ENCODE peak calls at places on chromosome 1, in nine cellular contexts. L is K562, U is WTC11, B is colonic mucosa, K is heart left ventricle, Q is AG04450, A is brain microvascular endothelial cell, E is cardiac muscle cell, M is A549. J is an unnamed sample.

GRCh38 chr1:8985915-8986813 is 40.1 kb downstream of the SLC2A7 start:
- DNase-seq in L (no peak), U (no peak), B (peak), K (peak), Q (peak), A (peak), E (peak), M (peak), J (no peak)

GRCh38 chr1:25922633-25923567 is 16.7 kb upstream of the STMN1 start:
- DNase-seq in L (no peak), U (peak), B (peak), K (peak), Q (no peak), A (peak), E (peak), M (peak), J (peak)

GRCh38 chr1:204971700-204972336 is 71.2 kb upstream of the CNTN2 start:
- DNase-seq in L (peak), U (no peak), B (no peak), K (no peak), Q (no peak), A (peak), E (peak), M (peak), J (no peak)

GRCh38 chr1:96978431-96978830 is 256.8 kb downstream of the PTBP2 start:
- DNase-seq in L (no peak), U (no peak), B (no peak), K (no peak), Q (no peak), A (no peak), E (no peak), M (no peak), J (no peak)

GRCh38 chr1:221874285-221875003 is 132.6 kb upstream of the DUSP10 start:
- DNase-seq in L (no peak), U (no peak), B (no peak), K (no peak), Q (no peak), A (no peak), E (no peak), M (peak), J (no peak)

GRCh38 chr1:68051475-68051874 is 1.0 kb upstream of the DIRAS3 start:
- DNase-seq in L (no peak), U (peak), B (peak), K (peak), Q (peak), A (peak), E (peak), M (no peak), J (no peak)

GRCh38 chr1:9629445-9630201 is 21.9 kb upstream of the PIK3CD start:
- DNase-seq in L (peak), U (no peak), B (peak), K (peak), Q (no peak), A (no peak), E (no peak), M (no peak), J (peak)

GRCh38 chr1:178653091-178653490 is 72.0 kb upstream of the RALGPS2 start:
- DNase-seq in L (no peak), U (no peak), B (peak), K (no peak), Q (no peak), A (no peak), E (no peak), M (peak), J (no peak)

GRCh38 chr1:170134606-170135005 is 11.2 kb upstream of the NTMT2 start:
- DNase-seq in L (no peak), U (no peak), B (no peak), K (no peak), Q (no peak), A (no peak), E (no peak), M (no peak), J (no peak)

GRCh38 chr1:98406346-98407088 is 255.0 kb upstream of the SNX7 start:
- DNase-seq in L (no peak), U (no peak), B (no peak), K (no peak), Q (no peak), A (no peak), E (no peak), M (no peak), J (no peak)
- TF ChIP-seq CTCF in L (no peak), U (no peak), B (no peak), K (no peak), Q (no peak), A (no peak), E (no peak), M (peak), J (no peak)

GRCh38 chr1:33763406-33763805 is 100.5 kb upstream of the HMGB4 start:
- DNase-seq in L (no peak), U (no peak), B (no peak), K (no peak), Q (peak), A (peak), E (no peak), M (no peak), J (no peak)
- TF ChIP-seq CTCF in L (no peak), U (no peak), B (no peak), K (no peak), Q (no peak), A (no peak), E (no peak), M (no peak), J (no peak)

DNA sequence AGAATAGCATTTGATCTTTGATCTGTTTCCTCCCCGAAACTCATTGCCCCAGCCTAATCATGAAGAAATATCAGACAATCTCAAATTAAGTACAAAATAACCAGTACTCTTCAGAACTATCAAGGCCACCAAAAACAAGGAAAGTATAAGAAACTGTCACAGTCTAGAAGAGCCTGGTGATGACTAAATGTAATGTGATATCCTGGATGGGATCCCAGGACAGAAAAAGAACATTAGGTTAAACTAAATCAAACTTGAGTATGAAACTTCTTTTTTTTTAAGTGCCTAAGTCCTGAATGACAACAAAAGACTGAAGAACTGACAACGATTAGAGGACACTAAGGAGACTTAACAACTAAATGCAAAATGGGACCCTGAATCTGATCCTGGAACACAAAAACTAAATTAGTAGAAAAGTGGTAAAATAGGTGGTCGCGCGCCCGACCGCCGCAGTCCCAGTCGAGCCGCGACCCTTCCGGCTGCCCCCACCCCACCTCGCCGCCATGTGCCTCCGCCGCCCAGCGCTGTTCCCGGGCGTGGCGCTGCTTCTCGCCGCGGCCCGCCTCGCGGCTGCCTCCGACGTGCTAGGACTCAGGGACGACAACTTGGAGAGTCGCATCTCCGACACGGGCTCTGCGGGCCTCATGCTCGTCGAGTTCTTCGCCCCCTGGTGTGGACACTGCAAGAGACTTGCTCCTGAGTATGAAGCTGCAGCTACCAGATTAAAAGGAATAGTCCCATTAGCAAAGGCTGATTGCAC is 5.5 kb upstream of the PRKAB2 start:
- DNase-seq in L (no peak), U (no peak), B (peak), K (no peak), Q (no peak), A (no peak), E (peak), M (no peak), J (no peak)
- TF ChIP-seq CTCF in L (no peak), U (no peak), B (no peak), K (no peak), Q (no peak), A (peak), E (peak), M (no peak), J (no peak)

DNA sequence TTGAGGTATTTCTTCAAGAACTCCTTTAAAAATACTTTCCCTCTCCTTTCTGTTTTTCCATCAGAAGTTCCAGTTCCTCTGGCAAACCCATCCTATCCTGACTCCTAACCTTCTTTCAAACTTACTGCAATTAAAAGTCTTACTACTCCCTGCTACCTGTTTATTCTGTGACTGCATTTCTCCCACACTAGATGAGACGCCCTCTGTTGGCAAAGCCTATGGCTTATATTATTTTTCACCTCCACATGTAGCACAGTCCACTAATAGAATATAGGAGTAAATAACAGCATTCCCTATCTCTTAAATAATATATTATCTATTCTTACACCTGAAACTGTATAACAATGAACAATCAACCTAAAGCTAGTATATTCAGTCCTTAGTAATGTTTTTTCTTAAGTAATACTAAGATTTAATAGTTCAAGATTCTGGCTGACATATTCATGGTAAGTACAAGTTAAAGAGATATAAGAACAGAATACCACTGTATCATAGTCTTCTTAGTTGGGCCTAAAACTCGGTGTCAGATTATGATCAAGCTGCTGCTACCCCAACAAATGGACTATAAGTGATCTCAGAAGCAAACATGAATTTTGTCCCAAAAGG is 54.8 kb downstream of the RAB3GAP2 start:
- DNase-seq in L (peak), U (no peak), B (peak), K (no peak), Q (no peak), A (no peak), E (peak), M (peak), J (no peak)
- TF ChIP-seq CTCF in L (peak), U (peak), B (peak), K (no peak), Q (peak), A (peak), E (peak), M (peak), J (peak)

GRCh38 chr1:167746013-167746672 is 24.4 kb downstream of the MPZL1 start:
- DNase-seq in L (no peak), U (no peak), B (no peak), K (no peak), Q (no peak), A (no peak), E (no peak), M (no peak), J (no peak)

GRCh38 chr1:167748901-167749300 is 27.1 kb downstream of the MPZL1 start:
- DNase-seq in L (no peak), U (no peak), B (no peak), K (no peak), Q (no peak), A (no peak), E (peak), M (no peak), J (no peak)

GRCh38 chr1:167749741-167750140 is 28.0 kb downstream of the MPZL1 start:
- DNase-seq in L (no peak), U (no peak), B (no peak), K (no peak), Q (no peak), A (no peak), E (no peak), M (no peak), J (no peak)

GRCh38 chr1:167746988-167747655 is 25.3 kb downstream of the MPZL1 start:
- DNase-seq in L (no peak), U (no peak), B (no peak), K (no peak), Q (no peak), A (no peak), E (no peak), M (no peak), J (no peak)

DNA sequence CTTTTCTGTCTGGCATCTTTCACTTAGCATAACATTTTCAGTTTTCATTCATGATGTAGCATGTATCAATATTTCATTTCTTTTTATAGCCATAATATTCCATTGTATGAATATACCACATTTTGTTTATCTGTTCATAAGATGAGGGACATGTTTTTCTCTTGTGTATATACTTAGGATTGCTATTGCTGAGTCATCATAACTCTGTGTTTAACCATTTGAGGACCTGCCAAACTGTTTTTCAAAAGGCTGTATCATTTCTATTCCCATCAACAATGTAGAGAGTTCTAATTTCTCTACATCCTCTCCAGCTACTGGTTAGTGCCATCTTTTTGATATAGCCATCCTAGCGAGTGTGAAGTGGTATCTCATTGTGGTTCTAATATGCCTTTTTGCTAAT is 26.2 kb downstream of the MPZL1 start:
- DNase-seq in L (no peak), U (no peak), B (no peak), K (no peak), Q (no peak), A (no peak), E (peak), M (peak), J (no peak)
- TF ChIP-seq CTCF in L (no peak), U (no peak), B (no peak), K (no peak), Q (no peak), A (no peak), E (no peak), M (no peak), J (no peak)

GRCh38 chr1:245485996-245486395 is 331.2 kb downstream of the KIF26B start:
- DNase-seq in L (no peak), U (no peak), B (no peak), K (no peak), Q (no peak), A (no peak), E (peak), M (no peak), J (no peak)

GRCh38 chr1:245493029-245493428 is 338.2 kb downstream of the KIF26B start:
- DNase-seq in L (peak), U (no peak), B (no peak), K (no peak), Q (no peak), A (no peak), E (peak), M (peak), J (no peak)

GRCh38 chr1:245488346-245489110 is 333.7 kb downstream of the KIF26B start:
- DNase-seq in L (no peak), U (no peak), B (no peak), K (no peak), Q (no peak), A (no peak), E (no peak), M (no peak), J (no peak)

GRCh38 chr1:245484176-245484575 is 329.4 kb downstream of the KIF26B start:
- DNase-seq in L (no peak), U (no peak), B (no peak), K (no peak), Q (no peak), A (no peak), E (no peak), M (no peak), J (no peak)

GRCh38 chr1:245489838-245490237 is 335.1 kb downstream of the KIF26B start:
- DNase-seq in L (no peak), U (no peak), B (no peak), K (no peak), Q (no peak), A (no peak), E (no peak), M (no peak), J (no peak)
- TF ChIP-seq CTCF in L (no peak), U (no peak), B (no peak), K (no peak), Q (no peak), A (no peak), E (no peak), M (no peak), J (no peak)

DNA sequence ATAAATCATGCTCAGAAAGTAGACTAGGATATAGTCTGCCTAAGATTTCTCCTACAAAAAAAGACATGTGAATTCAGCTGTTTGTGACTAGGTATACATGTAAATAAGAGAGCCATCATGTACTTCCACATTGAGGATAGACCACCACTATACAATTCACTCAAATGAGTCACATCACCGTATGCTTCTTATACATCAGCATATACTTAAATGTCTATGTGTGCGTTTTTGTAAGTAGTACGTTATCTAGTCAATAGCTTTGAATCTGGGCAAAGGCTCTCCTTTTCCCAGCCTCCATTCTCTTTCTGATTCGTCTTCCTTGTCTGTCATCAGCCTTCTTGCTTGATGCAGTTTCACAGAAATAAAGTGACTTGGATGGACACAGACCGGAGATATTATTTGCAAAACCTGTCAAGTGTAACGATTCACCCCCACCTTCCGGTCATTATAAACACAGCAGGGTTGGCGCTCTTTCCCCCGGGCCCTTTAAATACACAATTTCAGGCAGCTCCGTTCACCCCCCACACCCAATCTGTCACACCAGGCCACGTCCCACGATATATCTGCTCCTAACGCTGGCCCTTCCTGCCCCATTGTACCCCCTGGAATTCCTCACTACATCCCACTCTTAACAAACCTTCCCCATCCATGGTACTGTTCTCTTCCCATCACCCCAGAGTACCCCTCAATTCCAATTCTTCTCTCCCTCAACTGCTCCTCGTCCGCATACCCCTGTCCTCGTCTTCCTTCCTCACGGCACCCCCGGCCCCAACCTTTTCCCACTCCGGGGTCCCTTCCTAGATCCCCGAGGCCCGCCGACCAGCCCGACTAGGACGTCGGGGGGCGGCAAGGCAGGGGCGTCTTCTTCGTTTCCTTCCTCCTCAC is 636 bp downstream of the VAMP4 start:
- DNase-seq in L (peak), U (no peak), B (peak), K (peak), Q (no peak), A (peak), E (peak), M (peak), J (peak)
- TF ChIP-seq CTCF in L (peak), U (no peak), B (no peak), K (peak), Q (peak), A (peak), E (peak), M (no peak), J (peak)

GRCh38 chr1:154819628-154820590 is 50.2 kb downstream of the KCNN3 start:
- DNase-seq in L (peak), U (peak), B (no peak), K (no peak), Q (no peak), A (no peak), E (peak), M (peak), J (peak)
- TF ChIP-seq CTCF in L (peak), U (peak), B (no peak), K (no peak), Q (peak), A (peak), E (peak), M (peak), J (no peak)

GRCh38 chr1:224544276-224544675 is 71.8 kb upstream of the CNIH3 start:
- DNase-seq in L (no peak), U (no peak), B (no peak), K (no peak), Q (no peak), A (no peak), E (no peak), M (no peak), J (no peak)

GRCh38 chr1:224541901-224542610 is 74.1 kb upstream of the CNIH3 start:
- DNase-seq in L (no peak), U (no peak), B (no peak), K (no peak), Q (no peak), A (no peak), E (peak), M (no peak), J (no peak)

GRCh38 chr1:224542783-224543440 is 73.2 kb upstream of the CNIH3 start:
- DNase-seq in L (peak), U (no peak), B (no peak), K (no peak), Q (peak), A (peak), E (peak), M (peak), J (no peak)

GRCh38 chr1:224543453-224543852 is 72.7 kb upstream of the CNIH3 start:
- DNase-seq in L (no peak), U (no peak), B (no peak), K (no peak), Q (no peak), A (no peak), E (no peak), M (no peak), J (no peak)

GRCh38 chr1:224544711-224545110 is 71.4 kb upstream of the CNIH3 start:
- DNase-seq in L (no peak), U (no peak), B (no peak), K (no peak), Q (no peak), A (no peak), E (no peak), M (no peak), J (no peak)
- TF ChIP-seq CTCF in L (no peak), U (no peak), B (no peak), K (no peak), Q (no peak), A (no peak), E (no peak), M (no peak), J (no peak)